ENCODE peak calls at places on chromosomes 4 and X, in seven cellular contexts. One of them, this sample, is unnamed.

GRCh38 chrX:77749695-77750094 is 36.3 kb downstream of the ATRX start:
- DNase-seq in H1: no peak
- DNase-seq in K562: no peak
- DNase-seq in GM12878: no peak
- DNase-seq in A549: peak
- DNase-seq in IMR-90: peak
- DNase-seq in SK-N-SH: no peak
- DNase-seq in this sample: no peak

GRCh38 chr4:75048208-75048879 is 115.4 kb downstream of the PARM1 start:
- DNase-seq in H1: peak
- DNase-seq in GM12878: no peak
- DNase-seq in IMR-90: no peak
- DNase-seq in K562: peak
- DNase-seq in SK-N-SH: peak
- DNase-seq in A549: peak
- DNase-seq in this sample: no peak

GRCh38 chrX:131633285-131633917 is 89.5 kb downstream of the OR13H1 start:
- DNase-seq in K562: peak
- DNase-seq in IMR-90: peak
- DNase-seq in GM12878: peak
- DNase-seq in H1: peak
- DNase-seq in SK-N-SH: peak
- DNase-seq in A549: peak
- DNase-seq in this sample: peak

GRCh38 chr4:88008624-88009235 is 1.3 kb downstream of the PKD2 start:
- DNase-seq in K562: no peak
- DNase-seq in H1: no peak
- DNase-seq in IMR-90: no peak
- DNase-seq in SK-N-SH: peak
- DNase-seq in A549: no peak
- DNase-seq in GM12878: no peak
- DNase-seq in this sample: no peak

GRCh38 chr4:152328595-152328994 is 207.3 kb downstream of the FBXW7 start:
- DNase-seq in SK-N-SH: no peak
- DNase-seq in GM12878: no peak
- DNase-seq in H1: no peak
- DNase-seq in IMR-90: no peak
- DNase-seq in K562: no peak
- DNase-seq in A549: no peak
- DNase-seq in this sample: no peak

GRCh38 chr4:68905598-68906237 is 45.9 kb downstream of the UGT2A3 start:
- DNase-seq in IMR-90: no peak
- DNase-seq in GM12878: no peak
- DNase-seq in K562: no peak
- DNase-seq in H1: peak
- DNase-seq in A549: no peak
- DNase-seq in SK-N-SH: no peak
- DNase-seq in this sample: no peak

GRCh38 chrX:9279271-9279596 is 185.6 kb upstream of the TBL1X start:
- DNase-seq in H1: no peak
- DNase-seq in SK-N-SH: no peak
- DNase-seq in IMR-90: peak
- DNase-seq in A549: no peak
- DNase-seq in GM12878: no peak
- DNase-seq in K562: no peak
- DNase-seq in this sample: no peak

GRCh38 chrX:13614154-13614553 is 38.8 kb upstream of the TCEANC start:
- DNase-seq in A549: no peak
- DNase-seq in H1: no peak
- DNase-seq in K562: no peak
- DNase-seq in GM12878: no peak
- DNase-seq in SK-N-SH: no peak
- DNase-seq in IMR-90: no peak
- DNase-seq in this sample: no peak

GRCh38 chr4:186029731-186030421 is 39.1 kb upstream of the TLR3 start:
- DNase-seq in SK-N-SH: peak
- DNase-seq in A549: no peak
- DNase-seq in IMR-90: peak
- DNase-seq in H1: no peak
- DNase-seq in K562: no peak
- DNase-seq in GM12878: no peak
- DNase-seq in this sample: no peak

GRCh38 chr4:30840571-30840970 is 120.4 kb downstream of the PCDH7 start:
- DNase-seq in SK-N-SH: no peak
- DNase-seq in A549: no peak
- DNase-seq in K562: no peak
- DNase-seq in IMR-90: peak
- DNase-seq in H1: no peak
- DNase-seq in GM12878: no peak
- DNase-seq in this sample: no peak

GRCh38 chr4:120720354-120720753 is 202.2 kb downstream of the PRDM5 start:
- DNase-seq in GM12878: no peak
- DNase-seq in IMR-90: no peak
- DNase-seq in H1: no peak
- DNase-seq in K562: no peak
- DNase-seq in A549: no peak
- DNase-seq in SK-N-SH: no peak
- DNase-seq in this sample: no peak

GRCh38 chrX:38313190-38313589 is 14.1 kb downstream of the RPGR start:
- DNase-seq in IMR-90: peak
- DNase-seq in SK-N-SH: no peak
- DNase-seq in K562: no peak
- DNase-seq in A549: no peak
- DNase-seq in H1: no peak
- DNase-seq in GM12878: no peak
- DNase-seq in this sample: no peak

GRCh38 chrX:153993079-153993478 is 20.5 kb downstream of the TMEM187 start:
- DNase-seq in IMR-90: no peak
- DNase-seq in H1: no peak
- DNase-seq in A549: no peak
- DNase-seq in GM12878: no peak
- DNase-seq in SK-N-SH: no peak
- DNase-seq in K562: no peak
- DNase-seq in this sample: no peak

GRCh38 chrX:24190500-24191156 is 41.1 kb downstream of the ZFX start:
- DNase-seq in SK-N-SH: no peak
- DNase-seq in A549: no peak
- DNase-seq in GM12878: no peak
- DNase-seq in K562: no peak
- DNase-seq in IMR-90: peak
- DNase-seq in H1: no peak
- DNase-seq in this sample: peak

GRCh38 chr4:67575232-67575888 is 16.8 kb downstream of the STAP1 start:
- DNase-seq in A549: no peak
- DNase-seq in IMR-90: no peak
- DNase-seq in GM12878: peak
- DNase-seq in SK-N-SH: no peak
- DNase-seq in K562: peak
- DNase-seq in H1: no peak
- DNase-seq in this sample: no peak

GRCh38 chrX:55486736-55487135 is 2.9 kb downstream of the USP51 start:
- DNase-seq in IMR-90: no peak
- DNase-seq in GM12878: no peak
- DNase-seq in A549: no peak
- DNase-seq in K562: no peak
- DNase-seq in H1: no peak
- DNase-seq in SK-N-SH: no peak
- DNase-seq in this sample: no peak
- TF ChIP-seq RFX5 in IMR-90: no peak
- TF ChIP-seq RFX5 in GM12878: no peak
- TF ChIP-seq RFX5 in A549: no peak
- TF ChIP-seq RFX5 in K562: no peak
- TF ChIP-seq RFX5 in H1: no peak
- TF ChIP-seq RFX5 in SK-N-SH: no peak
- TF ChIP-seq RFX5 in this sample: no peak

GRCh38 chr4:124279741-124280140 is 432.8 kb downstream of the ANKRD50 start:
- DNase-seq in SK-N-SH: peak
- DNase-seq in A549: no peak
- DNase-seq in GM12878: no peak
- DNase-seq in IMR-90: no peak
- DNase-seq in H1: no peak
- DNase-seq in K562: no peak
- DNase-seq in this sample: no peak
- TF ChIP-seq RFX5 in SK-N-SH: no peak
- TF ChIP-seq RFX5 in A549: no peak
- TF ChIP-seq RFX5 in GM12878: no peak
- TF ChIP-seq RFX5 in IMR-90: no peak
- TF ChIP-seq RFX5 in H1: no peak
- TF ChIP-seq RFX5 in K562: no peak
- TF ChIP-seq RFX5 in this sample: no peak

GRCh38 chr4:173121044-173121685 is 47.4 kb upstream of the GALNT7 start:
- DNase-seq in IMR-90: peak
- DNase-seq in H1: no peak
- DNase-seq in SK-N-SH: no peak
- DNase-seq in GM12878: peak
- DNase-seq in K562: peak
- DNase-seq in A549: no peak
- DNase-seq in this sample: no peak
- TF ChIP-seq RFX5 in IMR-90: no peak
- TF ChIP-seq RFX5 in H1: no peak
- TF ChIP-seq RFX5 in SK-N-SH: no peak
- TF ChIP-seq RFX5 in GM12878: no peak
- TF ChIP-seq RFX5 in K562: no peak
- TF ChIP-seq RFX5 in A549: no peak
- TF ChIP-seq RFX5 in this sample: no peak

DNA sequence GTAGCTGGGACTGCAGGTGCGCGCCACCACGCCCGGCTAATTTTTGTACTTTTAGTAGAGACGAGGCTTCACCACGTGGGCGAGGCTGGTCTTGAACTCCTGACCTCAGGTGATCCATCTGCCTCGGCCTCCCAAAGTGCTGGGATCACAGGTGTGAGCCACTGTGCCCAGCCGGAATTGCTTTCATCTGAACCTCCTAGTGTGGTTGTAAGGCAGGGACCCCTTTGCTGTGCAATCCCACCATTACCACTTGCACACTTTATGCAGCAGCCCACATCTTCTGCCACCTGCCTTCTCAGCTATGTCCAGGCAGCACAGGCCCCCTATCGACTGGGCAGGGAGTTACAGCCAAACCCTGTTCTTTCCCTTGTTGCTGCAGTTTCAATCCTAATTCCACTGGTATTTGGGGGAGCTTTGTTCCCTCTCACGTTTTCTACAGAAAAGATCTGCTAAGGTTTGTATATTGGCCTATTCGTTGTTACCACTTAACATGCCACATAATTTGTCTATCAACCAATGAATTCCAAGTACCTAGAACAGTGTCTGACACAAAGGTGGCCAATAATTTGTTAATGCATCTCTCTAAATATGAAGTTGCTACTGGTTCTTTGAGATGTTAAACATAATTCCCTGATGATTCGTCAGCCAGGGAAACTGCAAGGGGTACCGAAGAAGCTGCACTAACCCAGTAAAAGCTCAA is 6.5 kb downstream of the RPL39 start:
- DNase-seq in IMR-90: peak
- DNase-seq in GM12878: no peak
- DNase-seq in K562: peak
- DNase-seq in H1: peak
- DNase-seq in SK-N-SH: peak
- DNase-seq in A549: peak
- DNase-seq in this sample: no peak
- TF ChIP-seq RFX5 in IMR-90: no peak
- TF ChIP-seq RFX5 in GM12878: no peak
- TF ChIP-seq RFX5 in K562: no peak
- TF ChIP-seq RFX5 in H1: no peak
- TF ChIP-seq RFX5 in SK-N-SH: no peak
- TF ChIP-seq RFX5 in A549: no peak
- TF ChIP-seq RFX5 in this sample: no peak

GRCh38 chrX:114997779-114998178 is 19.6 kb downstream of the IL13RA2 start:
- DNase-seq in GM12878: no peak
- DNase-seq in IMR-90: no peak
- DNase-seq in SK-N-SH: no peak
- DNase-seq in A549: no peak
- DNase-seq in K562: no peak
- DNase-seq in H1: no peak
- DNase-seq in this sample: no peak

DNA sequence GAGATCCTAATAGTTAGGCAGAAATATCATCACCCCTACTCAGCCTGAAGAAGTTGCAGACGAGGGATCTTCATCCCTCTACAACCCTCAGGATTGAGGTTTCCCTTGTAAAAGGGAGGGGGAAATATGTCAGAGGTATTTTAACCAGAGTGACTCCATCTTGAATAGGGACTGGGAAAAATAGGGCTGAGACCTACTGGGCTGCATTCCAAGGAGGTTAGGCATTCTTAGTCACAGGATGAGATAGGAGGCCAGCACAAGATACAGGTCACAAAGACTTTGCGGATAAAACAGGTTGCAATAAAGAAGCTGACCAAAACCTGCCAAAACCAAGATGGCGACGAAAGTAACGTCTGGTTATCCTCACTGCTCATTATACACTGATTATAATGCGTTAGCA is 17.5 kb downstream of the IL13RA2 start:
- DNase-seq in SK-N-SH: no peak
- DNase-seq in H1: no peak
- DNase-seq in GM12878: no peak
- DNase-seq in A549: no peak
- DNase-seq in IMR-90: no peak
- DNase-seq in K562: no peak
- DNase-seq in this sample: no peak
- TF ChIP-seq RFX5 in SK-N-SH: no peak
- TF ChIP-seq RFX5 in H1: no peak
- TF ChIP-seq RFX5 in GM12878: no peak
- TF ChIP-seq RFX5 in A549: no peak
- TF ChIP-seq RFX5 in IMR-90: no peak
- TF ChIP-seq RFX5 in K562: no peak
- TF ChIP-seq RFX5 in this sample: no peak

This sample was measured in HepG2.